ENCODE peak calls at places on chromosomes 5 and 9, in six cellular contexts. F is neuronal stem cell, P is mesendoderm, M is mesenchymal stem cell, Z is IMR-90, A is H1. N is an unnamed sample.

GRCh38 chr5:135545115-135545514 is 9.4 kb upstream of the NEUROG1 start:
- DNase-seq in Z (no peak), M (no peak), F (no peak), A (no peak), P (peak), N (no peak)

GRCh38 chr9:14203366-14204056 is 110.4 kb downstream of the NFIB start:
- DNase-seq in F (no peak), Z (no peak), A (no peak), M (no peak), P (no peak), N (no peak)

GRCh38 chr9:19799784-19800183 is 10.9 kb upstream of the SLC24A2 start:
- DNase-seq in M (no peak), F (peak), Z (no peak), A (no peak), P (peak), N (peak)

GRCh38 chr9:131657031-131657377 is 82.9 kb downstream of the RAPGEF1 start:
- DNase-seq in M (no peak), A (no peak), Z (no peak), P (no peak), F (no peak), N (no peak)

GRCh38 chr5:107570805-107571531 is 99.8 kb downstream of the EFNA5 start:
- DNase-seq in Z (no peak), M (peak), A (no peak), P (peak), F (no peak), N (no peak)

GRCh38 chr5:60794691-60795090 is 49.4 kb downstream of the ELOVL7 start:
- DNase-seq in F (no peak), M (no peak), Z (no peak), A (no peak), P (peak), N (no peak)

GRCh38 chr9:91273853-91274552 is 87.7 kb downstream of the AUH start:
- DNase-seq in Z (peak), P (peak), A (no peak), F (no peak), M (peak), N (no peak)

GRCh38 chr5:109345699-109346098 is 64.1 kb downstream of the PJA2 start:
- DNase-seq in A (no peak), M (no peak), P (no peak), Z (no peak), F (no peak), N (no peak)

GRCh38 chr5:143219696-143220095 is 183.8 kb downstream of the NR3C1 start:
- DNase-seq in F (no peak), P (peak), M (no peak), A (no peak), Z (peak), N (no peak)

GRCh38 chr5:107864793-107865192 is 194.1 kb upstream of the EFNA5 start:
- DNase-seq in M (peak), A (no peak), F (no peak), Z (peak), P (no peak), N (no peak)

GRCh38 chr5:14406554-14406849 is 175.1 kb upstream of the OTULINL start:
- DNase-seq in A (no peak), F (no peak), P (no peak), Z (peak), M (peak), N (no peak)

GRCh38 chr5:16137177-16137576 is 42.4 kb downstream of the MARCHF11 start:
- DNase-seq in F (no peak), Z (no peak), A (no peak), M (no peak), P (no peak), N (no peak)

GRCh38 chr9:125442471-125442870 is 180.8 kb downstream of the GAPVD1 start:
- DNase-seq in Z (no peak), A (no peak), F (no peak), P (no peak), M (no peak), N (no peak)

GRCh38 chr9:116592926-116593325 is 94.2 kb upstream of the TRIM32 start:
- DNase-seq in Z (no peak), M (no peak), P (no peak), F (no peak), A (no peak), N (no peak)

GRCh38 chr5:142446131-142446959 is 121.5 kb upstream of the SPRY4 start:
- DNase-seq in A (no peak), Z (peak), F (no peak), P (peak), M (peak), N (no peak)

GRCh38 chr5:11801061-11801460 is 103.2 kb downstream of the CTNND2 start:
- DNase-seq in P (no peak), Z (no peak), F (no peak), M (no peak), A (no peak), N (no peak)

GRCh38 chr9:37676411-37676830 is 25.7 kb downstream of the FRMPD1 start:
- DNase-seq in P (no peak), A (no peak), M (no peak), Z (no peak), F (peak), N (no peak)

GRCh38 chr9:128141604-128142003 is 7.6 kb upstream of the LCN2 start:
- DNase-seq in P (no peak), Z (no peak), M (no peak), F (no peak), A (no peak), N (peak)

GRCh38 chr5:43038523-43038989 is 1.6 kb downstream of the ANXA2R start:
- DNase-seq in M (peak), Z (peak), A (no peak), P (peak), F (no peak), N (peak)

GRCh38 chr5:33888582-33888981 is 3.2 kb downstream of the ADAMTS12 start:
- DNase-seq in F (no peak), Z (peak), A (no peak), M (peak), P (no peak), N (no peak)

GRCh38 chr5:107618233-107618632 is 52.5 kb downstream of the EFNA5 start:
- DNase-seq in P (no peak), Z (no peak), A (no peak), F (no peak), M (peak), N (no peak)

GRCh38 chr5:68116868-68117411 is 98.6 kb upstream of the PIK3R1 start:
- DNase-seq in P (no peak), F (no peak), A (no peak), Z (no peak), M (no peak), N (no peak)

GRCh38 chr9:113139953-113140352 is 10.9 kb upstream of the SLC31A2 start:
- DNase-seq in Z (no peak), F (no peak), M (no peak), P (no peak), A (no peak), N (no peak)

GRCh38 chr9:114174876-114175771 is 19.8 kb downstream of the COL27A1 start:
- DNase-seq in P (no peak), M (peak), A (no peak), F (no peak), Z (peak), N (no peak)

GRCh38 chr9:14560194-14560593 is 133.0 kb downstream of the ZDHHC21 start:
- DNase-seq in Z (no peak), M (no peak), F (no peak), A (no peak), P (no peak), N (no peak)

GRCh38 chr5:158686240-158686639 is 413.5 kb downstream of the EBF1 start:
- DNase-seq in P (no peak), Z (no peak), F (no peak), A (no peak), M (no peak), N (no peak)

GRCh38 chr9:75998107-75998780 is 107.8 kb downstream of the PCSK5 start:
- DNase-seq in M (no peak), Z (no peak), F (no peak), A (no peak), P (no peak), N (no peak)

DNA sequence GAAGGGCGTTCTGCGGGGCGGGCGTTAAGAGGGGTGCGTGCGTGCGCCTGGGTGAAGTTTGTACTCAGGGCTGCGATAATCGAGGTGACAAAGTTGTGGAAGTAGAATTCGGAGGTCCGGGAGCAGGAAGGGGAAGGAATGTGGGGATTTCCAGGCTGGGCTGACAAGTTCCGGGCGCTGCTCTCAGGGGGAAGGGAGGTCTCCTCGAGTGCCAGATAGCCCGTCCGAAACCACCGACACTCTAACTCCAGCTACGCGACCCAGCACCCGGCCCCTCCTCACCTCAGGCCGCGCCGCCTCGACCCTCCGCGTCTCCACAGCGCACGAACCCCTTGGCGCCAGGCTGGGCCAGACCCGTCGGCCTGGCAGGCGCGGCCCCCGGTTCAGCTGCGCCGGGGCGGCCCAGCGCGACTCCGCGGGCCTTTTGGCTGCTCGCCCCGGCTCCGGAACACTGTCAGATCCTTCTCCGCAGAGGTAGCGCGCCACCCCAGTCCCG is at the start of gene IL6ST:
- DNase-seq in F (no peak), Z (peak), M (peak), P (peak), A (peak), N (peak)
- H2BK5ac ChIP-seq in F (peak), Z (peak), M (peak), P (peak), A (peak), N (no peak)

GRCh38 chr5:1524481-1524798 is 680 bp upstream of the LPCAT1 start:
- DNase-seq in P (no peak), Z (no peak), F (no peak), M (no peak), A (no peak), N (peak)
- H2BK5ac ChIP-seq in P (no peak), Z (peak), F (peak), M (peak), A (peak), N (no peak)

DNA sequence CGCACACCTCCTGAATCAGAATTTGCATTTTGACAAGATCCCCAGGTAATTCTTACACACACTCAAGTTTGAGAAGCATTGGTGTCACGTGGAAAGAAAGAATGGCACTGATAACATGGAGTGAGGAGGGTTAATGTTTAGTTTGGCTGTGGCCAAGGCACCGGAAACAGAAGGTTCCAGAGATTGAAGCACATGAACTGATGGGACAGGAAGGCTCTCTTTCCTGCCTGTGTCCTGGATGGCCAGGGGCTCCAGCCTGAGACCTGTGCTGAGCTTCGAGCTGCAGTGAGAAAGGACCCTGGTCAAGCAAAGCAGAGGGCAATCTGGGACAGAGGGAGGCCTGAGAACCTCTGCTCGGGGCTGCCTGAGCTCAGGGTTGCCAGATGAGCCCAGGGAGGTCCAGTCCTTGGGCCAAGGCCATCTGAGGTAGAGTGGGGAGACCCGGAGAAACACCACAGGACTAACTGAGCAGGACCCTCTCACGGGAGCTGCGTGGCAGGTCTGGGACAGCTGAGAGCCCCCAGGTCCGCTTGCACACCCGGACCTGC is 27.3 kb downstream of the AFAP1L1 start:
- DNase-seq in P (no peak), Z (no peak), F (no peak), A (no peak), M (no peak), N (no peak)
- H2BK5ac ChIP-seq in P (no peak), Z (no peak), F (peak), A (no peak), M (no peak), N (no peak)

DNA sequence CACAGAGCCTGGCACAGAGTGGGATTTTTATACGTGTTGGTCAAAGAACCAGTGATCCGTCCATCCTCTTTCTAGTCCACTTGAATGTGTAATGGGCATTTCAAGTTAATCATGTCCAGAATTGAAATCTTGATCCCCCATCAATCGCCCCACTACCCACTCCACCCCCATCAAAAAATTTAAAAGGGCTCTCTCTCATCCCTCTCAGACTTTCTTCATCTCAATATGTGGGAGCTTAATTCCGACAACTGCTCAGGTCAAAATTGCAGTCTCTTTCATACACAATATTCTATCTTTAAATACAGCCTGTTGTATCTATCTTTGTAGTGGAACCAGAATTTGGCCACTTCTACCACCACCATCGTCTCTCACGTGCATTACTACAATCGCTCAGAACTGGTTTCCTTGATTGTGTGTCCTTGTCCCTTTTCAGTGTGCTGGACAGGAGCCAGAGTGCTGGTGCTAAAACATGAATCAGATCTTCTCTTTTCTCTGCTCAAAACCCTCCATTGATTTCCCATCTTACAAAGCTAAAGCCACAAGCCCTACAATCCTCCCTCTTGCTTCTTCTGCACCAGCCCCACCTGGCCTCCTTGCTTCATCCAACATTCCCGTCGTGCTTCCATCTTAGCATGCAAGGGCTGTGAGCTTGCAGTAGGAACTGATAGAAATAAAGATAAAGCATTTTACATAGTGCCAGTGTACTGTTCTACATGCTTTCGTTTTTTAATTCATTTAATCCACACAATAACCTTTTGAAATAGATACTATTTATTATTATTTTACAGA is 830 bp upstream of the KIF3A start:
- DNase-seq in F (no peak), A (no peak), Z (no peak), P (no peak), M (no peak), N (no peak)
- H2BK5ac ChIP-seq in F (no peak), A (no peak), Z (no peak), P (no peak), M (no peak), N (no peak)

DNA sequence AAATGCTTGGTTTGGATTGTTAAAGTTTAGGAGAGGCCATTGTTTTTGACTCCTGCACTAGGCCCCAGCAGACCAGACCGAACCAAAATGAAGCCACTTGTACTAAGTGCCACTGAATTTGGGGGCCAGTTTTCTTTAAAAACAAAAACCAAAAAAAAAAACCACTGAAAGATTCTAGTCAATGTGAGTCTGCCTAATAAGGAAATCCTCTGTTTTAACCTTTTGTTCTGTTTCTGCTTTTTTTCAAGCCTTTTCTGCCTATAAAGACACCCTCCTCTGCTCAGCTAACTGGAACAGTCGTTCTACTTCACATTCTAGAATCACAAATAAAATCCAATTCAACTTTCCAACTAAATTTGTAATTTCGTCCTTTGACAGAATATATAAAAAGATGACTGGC is 64.9 kb downstream of the SERINC5 start:
- DNase-seq in Z (no peak), M (no peak), F (no peak), A (no peak), P (no peak), N (no peak)
- H2BK5ac ChIP-seq in Z (no peak), M (no peak), F (no peak), A (no peak), P (no peak), N (no peak)

GRCh38 chr5:140690376-140690932 is 716 bp downstream of the HARS1 start:
- DNase-seq in M (no peak), Z (no peak), A (no peak), F (no peak), P (no peak), N (peak)
- H2BK5ac ChIP-seq in M (no peak), Z (peak), A (no peak), F (no peak), P (no peak), N (no peak)

DNA sequence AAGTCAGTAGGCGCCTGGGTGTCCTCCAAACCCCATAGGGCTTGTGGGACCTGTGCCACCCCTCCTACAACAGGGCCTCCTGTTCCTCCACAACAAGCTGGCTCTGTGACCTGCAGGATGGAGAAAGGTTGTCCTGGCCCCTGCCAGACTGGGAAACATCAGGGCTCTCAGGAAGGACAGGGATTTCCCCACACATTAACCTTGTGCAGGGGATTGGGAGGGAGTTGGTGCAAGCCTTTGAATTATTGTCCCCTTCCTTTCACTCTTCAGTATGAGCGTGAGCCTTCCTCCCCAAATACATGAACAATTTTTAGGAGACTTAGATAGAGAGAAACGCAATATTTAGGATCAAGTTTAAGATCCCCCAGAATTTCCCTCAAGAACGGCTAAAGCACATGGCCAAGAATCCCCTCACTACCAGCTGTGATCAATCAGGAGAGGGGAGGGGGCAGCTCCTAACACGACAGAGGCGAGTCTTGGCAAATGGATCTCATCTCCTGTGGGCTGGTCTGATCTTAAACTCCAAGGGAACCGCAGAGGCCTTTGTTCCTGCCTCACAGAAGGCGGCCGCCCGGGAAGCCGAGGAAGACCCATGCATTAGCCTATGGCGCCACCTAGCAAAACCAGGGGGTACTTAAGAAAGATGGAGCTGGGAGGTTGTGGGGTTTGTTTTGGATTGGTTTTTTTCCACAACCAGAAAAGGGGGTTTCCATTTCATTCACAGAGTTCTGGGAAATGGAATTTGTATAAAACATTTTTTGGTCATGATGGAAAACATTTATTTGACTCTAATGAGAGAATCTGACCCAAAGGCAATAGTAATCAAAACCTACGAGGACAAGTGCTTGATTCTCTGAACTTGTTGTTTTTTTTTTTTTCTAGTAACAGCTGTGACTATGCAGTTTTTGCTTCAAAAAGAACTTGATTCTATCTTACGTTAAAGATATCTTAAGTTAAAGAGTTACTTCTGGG is 36.1 kb upstream of the OSMR start:
- DNase-seq in Z (peak), F (peak), M (peak), A (peak), P (peak), N (peak)
- H2BK5ac ChIP-seq in Z (no peak), F (no peak), M (no peak), A (no peak), P (no peak), N (no peak)

DNA sequence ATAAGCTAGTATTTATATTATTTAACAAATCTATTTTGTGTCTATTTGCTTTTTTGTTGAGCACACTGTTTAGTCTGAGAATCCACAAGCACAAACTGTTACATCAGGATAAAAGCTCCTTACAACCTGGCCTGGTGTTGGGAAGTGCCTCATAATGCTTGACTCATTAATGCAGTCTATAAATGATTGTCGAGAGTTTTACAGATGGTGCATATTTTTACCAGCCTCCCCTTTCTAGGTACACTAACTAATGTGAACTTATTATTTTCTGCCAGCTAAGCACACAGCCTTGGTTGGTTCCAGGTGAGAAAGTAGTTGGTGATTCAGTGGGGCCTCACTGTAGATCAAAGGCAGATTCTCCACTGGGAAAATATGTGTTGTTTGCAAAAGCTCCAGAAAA is 151.0 kb upstream of the ADAMTS16 start:
- DNase-seq in M (no peak), Z (no peak), F (no peak), P (no peak), A (no peak), N (no peak)
- H2BK5ac ChIP-seq in M (no peak), Z (no peak), F (no peak), P (no peak), A (no peak), N (no peak)

GRCh38 chr5:73718762-73719161 is 92.8 kb downstream of the ARHGEF28 start:
- DNase-seq in Z (no peak), P (no peak), M (no peak), F (no peak), A (no peak), N (no peak)
- H2BK5ac ChIP-seq in Z (no peak), P (no peak), M (no peak), F (no peak), A (no peak), N (no peak)

N was measured in H9.